ENCODE peak calls at places on chromosomes 16 and 17, in nine cellular contexts. One of them, this sample, is unnamed.

GRCh38 chr16:10946308-10946707 is 1.9 kb downstream of the CLEC16A start:
- DNase-seq in heart left ventricle: peak
- DNase-seq in coronary artery: no peak
- DNase-seq in astrocyte: peak
- DNase-seq in uterus: no peak
- DNase-seq in K562: no peak
- DNase-seq in A549: no peak
- DNase-seq in body of pancreas: no peak
- DNase-seq in astrocyte of the spinal cord: no peak
- DNase-seq in this sample: peak

GRCh38 chr16:1071561-1072225 is 854 bp upstream of the SSTR5 start:
- DNase-seq in astrocyte of the spinal cord: no peak
- DNase-seq in uterus: no peak
- DNase-seq in heart left ventricle: no peak
- DNase-seq in A549: no peak
- DNase-seq in astrocyte: no peak
- DNase-seq in body of pancreas: no peak
- DNase-seq in coronary artery: no peak
- DNase-seq in K562: no peak
- DNase-seq in this sample: no peak

GRCh38 chr17:48123111-48123510 is 15.5 kb downstream of the SNX11 start:
- DNase-seq in K562: no peak
- DNase-seq in astrocyte: no peak
- DNase-seq in A549: no peak
- DNase-seq in astrocyte of the spinal cord: no peak
- DNase-seq in body of pancreas: no peak
- DNase-seq in uterus: no peak
- DNase-seq in coronary artery: no peak
- DNase-seq in heart left ventricle: no peak
- DNase-seq in this sample: no peak

GRCh38 chr16:87734644-87735043 is 31.1 kb downstream of the KLHDC4 start:
- DNase-seq in astrocyte of the spinal cord: no peak
- DNase-seq in uterus: no peak
- DNase-seq in astrocyte: no peak
- DNase-seq in A549: no peak
- DNase-seq in body of pancreas: no peak
- DNase-seq in K562: no peak
- DNase-seq in coronary artery: no peak
- DNase-seq in heart left ventricle: no peak
- DNase-seq in this sample: no peak

GRCh38 chr16:57126412-57126811 is 34.0 kb downstream of the CPNE2 start:
- DNase-seq in astrocyte of the spinal cord: no peak
- DNase-seq in A549: no peak
- DNase-seq in astrocyte: no peak
- DNase-seq in K562: no peak
- DNase-seq in body of pancreas: no peak
- DNase-seq in coronary artery: no peak
- DNase-seq in uterus: no peak
- DNase-seq in heart left ventricle: no peak
- DNase-seq in this sample: no peak

GRCh38 chr16:73025111-73025505 is 22.8 kb downstream of the ZFHX3 start:
- DNase-seq in astrocyte of the spinal cord: peak
- DNase-seq in A549: no peak
- DNase-seq in coronary artery: peak
- DNase-seq in K562: no peak
- DNase-seq in body of pancreas: peak
- DNase-seq in uterus: no peak
- DNase-seq in heart left ventricle: no peak
- DNase-seq in astrocyte: peak
- DNase-seq in this sample: no peak

GRCh38 chr17:78095035-78095434 is 33.5 kb downstream of the TMC6 start:
- DNase-seq in astrocyte: no peak
- DNase-seq in body of pancreas: no peak
- DNase-seq in heart left ventricle: no peak
- DNase-seq in astrocyte of the spinal cord: no peak
- DNase-seq in K562: no peak
- DNase-seq in A549: no peak
- DNase-seq in uterus: no peak
- DNase-seq in coronary artery: no peak
- DNase-seq in this sample: no peak

GRCh38 chr17:82590216-82590615 is 58.0 kb downstream of the WDR45B start:
- DNase-seq in body of pancreas: no peak
- DNase-seq in K562: no peak
- DNase-seq in heart left ventricle: no peak
- DNase-seq in astrocyte: no peak
- DNase-seq in A549: no peak
- DNase-seq in coronary artery: no peak
- DNase-seq in astrocyte of the spinal cord: no peak
- DNase-seq in uterus: no peak
- DNase-seq in this sample: no peak

GRCh38 chr17:9170336-9170735 is 149.0 kb downstream of the NTN1 start:
- DNase-seq in uterus: no peak
- DNase-seq in coronary artery: no peak
- DNase-seq in astrocyte of the spinal cord: no peak
- DNase-seq in body of pancreas: no peak
- DNase-seq in A549: no peak
- DNase-seq in astrocyte: no peak
- DNase-seq in heart left ventricle: no peak
- DNase-seq in K562: no peak
- DNase-seq in this sample: no peak

GRCh38 chr17:34652001-34652400 is 72.6 kb downstream of the TMEM132E start:
- DNase-seq in astrocyte: no peak
- DNase-seq in astrocyte of the spinal cord: no peak
- DNase-seq in A549: no peak
- DNase-seq in body of pancreas: no peak
- DNase-seq in K562: no peak
- DNase-seq in coronary artery: no peak
- DNase-seq in heart left ventricle: no peak
- DNase-seq in uterus: no peak
- DNase-seq in this sample: no peak

GRCh38 chr17:2400474-2400866 is 390 bp downstream of the MNT start:
- DNase-seq in A549: no peak
- DNase-seq in K562: peak
- DNase-seq in astrocyte of the spinal cord: peak
- DNase-seq in astrocyte: no peak
- DNase-seq in heart left ventricle: peak
- DNase-seq in body of pancreas: peak
- DNase-seq in uterus: peak
- DNase-seq in coronary artery: no peak
- DNase-seq in this sample: peak

GRCh38 chr17:2398655-2399571 is 1.9 kb downstream of the MNT start:
- DNase-seq in coronary artery: peak
- DNase-seq in uterus: peak
- DNase-seq in astrocyte: peak
- DNase-seq in body of pancreas: peak
- DNase-seq in K562: peak
- DNase-seq in astrocyte of the spinal cord: peak
- DNase-seq in A549: peak
- DNase-seq in heart left ventricle: peak
- DNase-seq in this sample: peak

GRCh38 chr17:2400877-2401425 is at the start of gene MNT:
- DNase-seq in K562: peak
- DNase-seq in uterus: peak
- DNase-seq in astrocyte: peak
- DNase-seq in coronary artery: peak
- DNase-seq in heart left ventricle: peak
- DNase-seq in body of pancreas: peak
- DNase-seq in A549: peak
- DNase-seq in astrocyte of the spinal cord: peak
- DNase-seq in this sample: peak

GRCh38 chr17:2398188-2398587 is 2.7 kb downstream of the MNT start:
- DNase-seq in body of pancreas: peak
- DNase-seq in A549: no peak
- DNase-seq in uterus: peak
- DNase-seq in heart left ventricle: no peak
- DNase-seq in coronary artery: no peak
- DNase-seq in astrocyte of the spinal cord: no peak
- DNase-seq in astrocyte: no peak
- DNase-seq in K562: no peak
- DNase-seq in this sample: no peak

DNA sequence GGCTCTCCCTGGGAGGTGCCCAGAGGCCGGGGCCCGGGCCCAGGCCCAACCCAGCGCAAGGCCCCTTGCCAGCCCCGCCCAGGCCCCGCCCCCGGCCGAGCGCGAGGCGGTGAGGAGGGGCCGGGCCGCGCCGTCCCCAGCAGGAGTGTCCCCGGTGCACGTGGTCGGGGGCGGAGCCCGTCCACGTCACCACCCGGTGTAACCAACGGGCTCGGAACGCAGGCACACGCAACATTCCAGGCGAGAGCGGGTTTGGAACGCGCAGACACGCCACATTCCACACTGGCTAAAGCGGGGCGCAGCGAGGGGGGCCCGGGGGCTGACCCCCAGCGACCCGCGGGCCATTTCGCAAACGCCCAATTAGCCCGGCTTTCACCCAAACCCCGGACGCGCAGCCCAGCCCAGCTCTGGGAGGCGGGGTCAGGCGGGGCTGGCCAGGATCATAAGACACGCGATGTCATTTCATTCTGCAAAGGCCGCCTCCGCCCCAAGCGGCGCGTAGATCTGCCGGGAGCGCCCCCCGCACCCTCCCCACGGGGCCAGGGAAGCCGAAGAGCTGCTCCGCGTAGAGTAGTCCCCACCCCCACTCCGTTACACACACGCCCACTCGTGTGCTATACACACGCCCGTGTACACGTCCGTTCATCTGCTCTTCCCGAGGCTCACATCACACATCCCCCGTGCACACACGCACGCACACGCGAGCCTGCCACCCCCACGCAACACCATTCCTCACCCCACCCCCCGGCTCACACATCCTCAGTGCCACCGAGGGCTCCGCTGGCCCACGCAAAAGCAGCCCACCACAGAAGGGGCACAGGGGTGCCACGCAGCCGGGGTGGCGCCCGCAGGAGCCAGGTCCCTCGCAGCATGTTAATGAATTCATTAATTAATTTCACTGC is 1.0 kb downstream of the MNT start:
- DNase-seq in A549: peak
- DNase-seq in coronary artery: peak
- DNase-seq in heart left ventricle: peak
- DNase-seq in astrocyte: peak
- DNase-seq in K562: peak
- DNase-seq in astrocyte of the spinal cord: peak
- DNase-seq in body of pancreas: peak
- DNase-seq in uterus: peak
- DNase-seq in this sample: peak
- TF ChIP-seq CTCF in A549: no peak
- TF ChIP-seq CTCF in coronary artery: no peak
- TF ChIP-seq CTCF in heart left ventricle: no peak
- TF ChIP-seq CTCF in astrocyte: no peak
- TF ChIP-seq CTCF in K562: no peak
- TF ChIP-seq CTCF in astrocyte of the spinal cord: no peak
- TF ChIP-seq CTCF in body of pancreas: no peak
- TF ChIP-seq CTCF in uterus: peak
- TF ChIP-seq CTCF in this sample: no peak

GRCh38 chr16:84819644-84820304 is at the start of gene CRISPLD2:
- DNase-seq in body of pancreas: peak
- DNase-seq in heart left ventricle: peak
- DNase-seq in astrocyte of the spinal cord: peak
- DNase-seq in K562: peak
- DNase-seq in coronary artery: peak
- DNase-seq in uterus: peak
- DNase-seq in astrocyte: peak
- DNase-seq in A549: peak
- DNase-seq in this sample: peak
- TF ChIP-seq CTCF in body of pancreas: no peak
- TF ChIP-seq CTCF in heart left ventricle: no peak
- TF ChIP-seq CTCF in astrocyte of the spinal cord: no peak
- TF ChIP-seq CTCF in K562: no peak
- TF ChIP-seq CTCF in coronary artery: no peak
- TF ChIP-seq CTCF in uterus: no peak
- TF ChIP-seq CTCF in astrocyte: no peak
- TF ChIP-seq CTCF in A549: no peak
- TF ChIP-seq CTCF in this sample: no peak

DNA sequence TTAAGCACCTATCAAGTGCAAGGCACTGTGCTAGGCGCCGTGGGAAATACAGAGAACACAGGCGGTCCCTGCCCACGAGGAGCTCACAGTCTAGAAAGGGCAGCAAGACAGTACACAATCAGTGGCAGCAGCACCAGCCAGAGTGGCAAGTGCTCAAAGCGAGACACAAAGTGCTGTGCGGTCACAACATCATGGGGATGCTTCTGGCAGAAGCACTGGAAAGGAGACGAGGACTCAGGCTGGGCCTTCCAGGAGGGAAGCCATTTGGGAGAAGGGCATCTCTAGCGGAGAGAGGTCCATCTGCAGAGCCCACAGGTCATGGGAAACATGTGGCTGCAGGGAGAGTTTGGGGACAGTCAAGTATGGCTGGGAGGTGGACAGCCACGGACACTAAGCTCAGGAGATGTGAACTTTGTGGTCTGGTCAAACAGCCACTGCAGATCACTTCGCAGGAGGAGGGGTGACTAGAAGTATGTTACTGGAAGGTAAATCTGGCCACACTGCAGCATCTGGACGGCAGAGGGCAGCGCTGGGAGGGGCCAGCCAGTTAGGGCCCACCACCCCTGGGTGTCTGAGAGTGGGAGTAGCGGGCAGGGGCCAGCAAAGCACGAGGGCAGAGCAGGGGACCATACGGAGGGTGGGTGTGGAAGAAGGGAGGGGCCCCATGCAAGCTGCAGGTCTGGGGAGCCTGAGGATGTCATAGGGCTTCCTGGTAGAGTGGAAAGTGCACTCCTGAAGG is 71.1 kb downstream of the N4BP1 start:
- DNase-seq in body of pancreas: no peak
- DNase-seq in astrocyte: no peak
- DNase-seq in K562: peak
- DNase-seq in A549: no peak
- DNase-seq in coronary artery: no peak
- DNase-seq in heart left ventricle: no peak
- DNase-seq in uterus: no peak
- DNase-seq in astrocyte of the spinal cord: no peak
- DNase-seq in this sample: no peak
- TF ChIP-seq CTCF in body of pancreas: no peak
- TF ChIP-seq CTCF in astrocyte: peak
- TF ChIP-seq CTCF in K562: peak
- TF ChIP-seq CTCF in A549: peak
- TF ChIP-seq CTCF in coronary artery: no peak
- TF ChIP-seq CTCF in heart left ventricle: peak
- TF ChIP-seq CTCF in uterus: no peak
- TF ChIP-seq CTCF in astrocyte of the spinal cord: peak
- TF ChIP-seq CTCF in this sample: no peak

DNA sequence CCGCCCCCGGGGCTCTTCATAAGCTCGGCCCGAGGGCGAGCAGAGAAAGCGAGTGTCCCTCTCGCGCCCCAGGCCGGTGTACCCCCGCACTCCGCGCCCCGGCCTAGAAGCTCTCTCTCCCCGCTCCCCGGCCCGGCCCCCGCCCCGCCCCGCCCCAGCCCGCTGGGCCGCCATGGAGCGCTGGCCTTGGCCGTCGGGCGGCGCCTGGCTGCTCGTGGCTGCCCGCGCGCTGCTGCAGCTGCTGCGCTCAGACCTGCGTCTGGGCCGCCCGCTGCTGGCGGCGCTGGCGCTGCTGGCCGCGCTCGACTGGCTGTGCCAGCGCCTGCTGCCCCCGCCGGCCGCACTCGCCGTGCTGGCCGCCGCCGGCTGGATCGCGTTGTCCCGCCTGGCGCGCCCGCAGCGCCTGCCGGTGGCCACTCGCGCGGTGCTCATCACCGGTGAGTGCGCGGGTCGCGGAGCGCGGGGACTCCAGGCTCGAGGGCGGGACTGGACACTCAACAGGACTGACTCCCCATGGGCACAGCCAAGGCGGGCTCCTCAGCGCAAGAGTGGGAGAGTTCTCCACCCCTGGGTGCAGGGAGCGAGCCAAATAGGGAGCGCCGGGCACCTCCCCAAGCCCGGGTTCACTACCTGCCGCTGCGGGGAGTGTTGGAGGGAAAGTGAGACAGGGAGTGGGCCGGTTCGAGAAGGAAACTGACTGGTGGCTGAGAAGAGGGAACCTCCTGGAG is at the start of gene HSD11B2:
- DNase-seq in coronary artery: no peak
- DNase-seq in A549: peak
- DNase-seq in body of pancreas: peak
- DNase-seq in heart left ventricle: no peak
- DNase-seq in astrocyte: peak
- DNase-seq in astrocyte of the spinal cord: peak
- DNase-seq in K562: peak
- DNase-seq in uterus: peak
- DNase-seq in this sample: peak
- TF ChIP-seq CTCF in coronary artery: no peak
- TF ChIP-seq CTCF in A549: peak
- TF ChIP-seq CTCF in body of pancreas: no peak
- TF ChIP-seq CTCF in heart left ventricle: no peak
- TF ChIP-seq CTCF in astrocyte: no peak
- TF ChIP-seq CTCF in astrocyte of the spinal cord: no peak
- TF ChIP-seq CTCF in K562: peak
- TF ChIP-seq CTCF in uterus: peak
- TF ChIP-seq CTCF in this sample: no peak

This sample was measured in MCF 10A.